ENCODE peak calls at places on chromosomes 5 and 9, in ten cellular contexts. O is C1 segment of cervical spinal cord; U is activated CD4-positive, alpha-beta T cell treated with anti-CD3 and anti-CD28 coated beads, Interleukin-2, amount 10 ng/mL, durations not matched to agents 24 days and 14 days; K is AML-193; N is spleen; G is dorsolateral prefrontal cortex; C is amniotic stem cell; B is NCI-H774; R is NCI-H1930; V is T-helper 1 cell. W is an unnamed sample.

GRCh38 chr5:168364151-168364661 is 72.8 kb downstream of the WWC1 start:
- DNase-seq in O (no peak), U (no peak), K (no peak), N (no peak), G (no peak), C (no peak), B (no peak), R (no peak), V (no peak), W (peak; percentile 7)

GRCh38 chr5:138716456-138716924 is 36.7 kb upstream of the CTNNA1 start:
- DNase-seq in O (no peak), U (no peak), K (no peak), N (no peak), G (no peak), C (no peak), B (peak; percentile 52), R (no peak), V (no peak), W (no peak)

GRCh38 chr9:109192732-109193361 is 25.8 kb upstream of the FRRS1L start:
- DNase-seq in O (no peak), U (no peak), K (no peak), N (no peak), G (peak; percentile 12), C (no peak), B (no peak), R (no peak), V (no peak), W (no peak)

GRCh38 chr5:112023766-112024165 is 266.8 kb upstream of the NREP start:
- DNase-seq in O (no peak), U (no peak), K (no peak), N (no peak), G (no peak), C (no peak), B (no peak), R (no peak), V (no peak), W (no peak)

GRCh38 chr5:151082274-151082902 is 1.6 kb upstream of the TNIP1 start:
- DNase-seq in O (no peak), U (no peak), K (no peak), N (peak; percentile 59), G (no peak), C (no peak), B (no peak), R (no peak), V (no peak), W (no peak)

GRCh38 chr9:17783227-17783626 is 204.4 kb downstream of the SH3GL2 start:
- DNase-seq in O (no peak), U (no peak), K (no peak), N (no peak), G (no peak), C (no peak), B (no peak), R (no peak), V (no peak), W (no peak)

GRCh38 chr9:714675-715074 is 126.8 kb upstream of the DMRT1 start:
- DNase-seq in O (no peak), U (no peak), K (no peak), N (no peak), G (no peak), C (no peak), B (no peak), R (no peak), V (no peak), W (no peak)

GRCh38 chr5:152532714-152533113 is 127.6 kb upstream of the NMUR2 start:
- DNase-seq in O (no peak), U (peak; percentile 64), K (peak; percentile 2), N (no peak), G (no peak), C (peak; percentile 38), B (peak; percentile 65), R (peak; percentile 26), V (no peak), W (peak; percentile 15)

GRCh38 chr5:44779167-44779566 is 29.6 kb upstream of the MRPS30 start:
- DNase-seq in O (no peak), U (no peak), K (no peak), N (no peak), G (no peak), C (no peak), B (no peak), R (no peak), V (no peak), W (no peak)

GRCh38 chr9:115104908-115105307 is 13.0 kb downstream of the TNC start:
- DNase-seq in O (no peak), U (no peak), K (no peak), N (no peak), G (no peak), C (peak; percentile 20), B (no peak), R (no peak), V (no peak), W (no peak)

GRCh38 chr9:133321411-133321935 is 14.5 kb downstream of the SURF6 start:
- DNase-seq in O (no peak), U (no peak), K (no peak), N (peak; percentile 50), G (no peak), C (no peak), B (no peak), R (no peak), V (no peak), W (no peak)

GRCh38 chr5:88515881-88516819 is 247.5 kb upstream of the TMEM161B start:
- DNase-seq in O (no peak), U (no peak), K (no peak), N (no peak), G (no peak), C (no peak), B (peak; percentile 52), R (no peak), V (no peak), W (no peak)

GRCh38 chr5:56270058-56270457 is 36.9 kb upstream of the ANKRD55 start:
- DNase-seq in O (no peak), U (peak; percentile 60), K (no peak), N (no peak), G (no peak), C (no peak), B (no peak), R (no peak), V (no peak), W (no peak)

GRCh38 chr5:143166661-143167420 is 236.6 kb downstream of the NR3C1 start:
- DNase-seq in O (no peak), U (no peak), K (no peak), N (no peak), G (no peak), C (no peak), B (no peak), R (no peak), V (no peak), W (no peak)

GRCh38 chr5:74281191-74281590 is 359.3 kb downstream of the ENC1 start:
- DNase-seq in O (no peak), U (no peak), K (no peak), N (no peak), G (no peak), C (no peak), B (peak; percentile 35), R (peak; percentile 66), V (no peak), W (no peak)

GRCh38 chr5:91865920-91866319 is 482.8 kb upstream of the ARRDC3 start:
- DNase-seq in O (no peak), U (no peak), K (no peak), N (no peak), G (no peak), C (no peak), B (no peak), R (no peak), V (no peak), W (no peak)

GRCh38 chr5:170293273-170293672 is 4.3 kb downstream of the LCP2 start:
- DNase-seq in O (peak; percentile 60), U (peak; percentile 86), K (peak; percentile 96), N (peak; percentile 94), G (no peak), C (no peak), B (no peak), R (no peak), V (no peak), W (no peak)

GRCh38 chr9:127444283-127444920 is 6.8 kb downstream of the RPL12 start:
- DNase-seq in O (no peak), U (no peak), K (no peak), N (no peak), G (no peak), C (no peak), B (no peak), R (no peak), V (no peak), W (no peak)

GRCh38 chr5:124395899-124396298 is 350.5 kb downstream of the ZNF608 start:
- DNase-seq in O (no peak), U (no peak), K (no peak), N (no peak), G (no peak), C (no peak), B (no peak), R (no peak), V (no peak), W (no peak)

GRCh38 chr9:70488098-70488792 is 73.8 kb upstream of the KLF9 start:
- DNase-seq in O (no peak), U (no peak), K (peak; percentile 15), N (no peak), G (no peak), C (no peak), B (no peak), R (no peak), V (no peak), W (no peak)

GRCh38 chr9:83012578-83013260 is 50.2 kb downstream of the RASEF start:
- DNase-seq in O (no peak), U (no peak), K (no peak), N (no peak), G (no peak), C (no peak), B (no peak), R (no peak), V (no peak), W (no peak)

GRCh38 chr9:32707326-32707725 is 71.9 kb upstream of the TAF1L start:
- DNase-seq in O (no peak), U (no peak), K (no peak), N (no peak), G (no peak), C (no peak), B (no peak), R (no peak), V (no peak), W (no peak)

GRCh38 chr9:111158375-111158774 is 120.1 kb upstream of the LPAR1 start:
- DNase-seq in O (no peak), U (no peak), K (no peak), N (no peak), G (no peak), C (no peak), B (no peak), R (no peak), V (no peak), W (no peak)

GRCh38 chr9:81979196-81979595 is 9.4 kb upstream of the SPATA31D1 start:
- DNase-seq in O (no peak), U (no peak), K (no peak), N (no peak), G (no peak), C (no peak), B (no peak), R (no peak), V (no peak), W (no peak)

GRCh38 chr9:134045841-134046544 is 20.7 kb downstream of the BRD3OS start:
- DNase-seq in O (no peak), U (no peak), K (no peak), N (no peak), G (no peak), C (no peak), B (no peak), R (no peak), V (no peak), W (no peak)

GRCh38 chr9:70491798-70492736 is 77.6 kb upstream of the KLF9 start:
- DNase-seq in O (no peak), U (no peak), K (no peak), N (no peak), G (no peak), C (no peak), B (no peak), R (no peak), V (no peak), W (no peak)

GRCh38 chr9:115591584-115591984 is 473.6 kb upstream of the TNC start:
- DNase-seq in O (no peak), U (peak; percentile 57), K (peak; percentile 46), N (no peak), G (peak; percentile 58), C (peak; percentile 98), B (peak; percentile 78), R (peak; percentile 66), V (no peak), W (peak; percentile 99)

GRCh38 chr5:87410941-87411340 is 1.8 kb downstream of the CCNH start:
- DNase-seq in O (no peak), U (no peak), K (no peak), N (no peak), G (no peak), C (no peak), B (no peak), R (no peak), V (no peak), W (no peak)

W was measured in brain microvascular endothelial cell.